ENCODE peak calls at places on chromosomes 5 and 9, in four cellular contexts. N is fibroblast of gingiva, W is WTC11, D is kidney tubule cell. T is an unnamed sample.

GRCh38 chr5:122137702-122138101 is 8.4 kb downstream of the ZNF474 start:
- DNase-seq in N (no peak), W (no peak), D (no peak), T (no peak)

GRCh38 chr5:41414598-41414997 is 95.8 kb downstream of the PLCXD3 start:
- DNase-seq in N (peak), W (no peak), D (peak), T (peak)

GRCh38 chr5:31197183-31197582 is 3.7 kb downstream of the CDH6 start:
- DNase-seq in N (no peak), W (no peak), D (peak), T (peak)

GRCh38 chr9:16482764-16483163 is 387.7 kb downstream of the BNC2 start:
- DNase-seq in N (no peak), W (no peak), D (peak), T (no peak)

GRCh38 chr5:168893231-168893630 is 314.1 kb upstream of the PANK3 start:
- DNase-seq in N (no peak), W (no peak), D (no peak), T (no peak)

GRCh38 chr9:21817176-21817575 is 14.7 kb downstream of the MTAP start:
- DNase-seq in N (peak), W (no peak), D (no peak), T (peak)

GRCh38 chr9:110590816-110591215 is 11.3 kb upstream of the SVEP1 start:
- DNase-seq in N (no peak), W (no peak), D (no peak), T (no peak)

GRCh38 chr9:2053883-2054845 is 39.0 kb downstream of the SMARCA2 start:
- DNase-seq in N (peak), W (no peak), D (peak), T (peak)

GRCh38 chr9:72203205-72203803 is 54.1 kb downstream of the GDA start:
- DNase-seq in N (peak), W (peak), D (peak), T (peak)

GRCh38 chr5:1820381-1820780 is 19.2 kb downstream of the NDUFS6 start:
- DNase-seq in N (no peak), W (no peak), D (no peak), T (no peak)

GRCh38 chr9:6590772-6591384 is 54.7 kb downstream of the GLDC start:
- DNase-seq in N (no peak), W (no peak), D (peak), T (no peak)

GRCh38 chr9:107881625-107882300 is 392.2 kb upstream of the KLF4 start:
- DNase-seq in N (no peak), W (no peak), D (no peak), T (no peak)

GRCh38 chr9:135002336-135002735 is 84.6 kb upstream of the FCN1 start:
- DNase-seq in N (no peak), W (no peak), D (no peak), T (no peak)

GRCh38 chr9:16121168-16121567 is 568.3 kb downstream of the CCDC171 start:
- DNase-seq in N (no peak), W (no peak), D (no peak), T (no peak)

GRCh38 chr9:86893811-86894490 is 53.4 kb downstream of the GAS1 start:
- DNase-seq in N (peak), W (peak), D (no peak), T (no peak)

GRCh38 chr9:37407468-37407867 is 15.0 kb upstream of the GRHPR start:
- DNase-seq in N (no peak), W (no peak), D (no peak), T (peak)

GRCh38 chr5:148998174-148998797 is 64.6 kb downstream of the SH3TC2 start:
- DNase-seq in N (peak), W (no peak), D (peak), T (peak)

GRCh38 chr9:133023117-133023890 is 7.5 kb upstream of the GTF3C5 start:
- DNase-seq in N (no peak), W (peak), D (peak), T (no peak)

GRCh38 chr9:75121914-75122558 is 33.7 kb downstream of the OSTF1 start:
- DNase-seq in N (no peak), W (no peak), D (no peak), T (no peak)

GRCh38 chr5:65721050-65721774 is 697 bp downstream of the SGTB start:
- DNase-seq in N (peak), W (peak), D (peak), T (peak)

GRCh38 chr5:159469496-159470370 is 139.4 kb upstream of the IL12B start:
- DNase-seq in N (peak), W (no peak), D (peak), T (peak)

GRCh38 chr5:25909163-25909562 is 1129.2 kb downstream of the CDH9 start:
- DNase-seq in N (no peak), W (no peak), D (no peak), T (no peak)

GRCh38 chr5:122311400-122311887 is 593 bp upstream of the SNCAIP start:
- DNase-seq in N (no peak), W (peak), D (no peak), T (peak)

GRCh38 chr5:181058786-181059296 is 18.8 kb downstream of the BTNL9 start:
- DNase-seq in N (no peak), W (no peak), D (no peak), T (no peak)

GRCh38 chr9:79447760-79448159 is 124.0 kb upstream of the TLE4 start:
- DNase-seq in N (no peak), W (no peak), D (no peak), T (no peak)

GRCh38 chr9:133103183-133103986 is 17.7 kb downstream of the RALGDS start:
- DNase-seq in N (peak), W (peak), D (peak), T (no peak)

GRCh38 chr9:92964981-92965758 is 17.8 kb downstream of the FGD3 start:
- DNase-seq in N (no peak), W (no peak), D (no peak), T (no peak)

GRCh38 chr9:3916984-3917383 is 382.9 kb downstream of the GLIS3 start:
- DNase-seq in N (peak), W (no peak), D (no peak), T (peak)

GRCh38 chr9:79308012-79308411 is 263.8 kb upstream of the TLE4 start:
- DNase-seq in N (no peak), W (no peak), D (no peak), T (no peak)

GRCh38 chr9:76687861-76688374 is 76.3 kb upstream of the PCA3 start:
- DNase-seq in N (peak), W (no peak), D (peak), T (peak)

GRCh38 chr5:66840527-66841013 is 244.4 kb downstream of the MAST4 start:
- DNase-seq in N (no peak), W (no peak), D (peak), T (peak)

GRCh38 chr5:93192107-93192506 is 388.9 kb downstream of the NR2F1-AS1 start:
- DNase-seq in N (peak), W (no peak), D (peak), T (peak)

GRCh38 chr5:56211298-56211865 is 21.7 kb downstream of the ANKRD55 start:
- DNase-seq in N (peak), W (no peak), D (peak), T (peak)